ENCODE peak calls at places on chromosomes 3 and 15, in six cellular contexts. N, F, O, C, P and J are unnamed samples.
A peak's percentile ranks its signal among the peaks of the same experiment; 100 is the strongest.

GRCh38 chr3:177286034-177286433 is 88.8 kb upstream of the TBL1XR1 start:
- ATAC-seq in N (peak; percentile 85), F (no peak), O (no peak), C (no peak), P (peak; percentile 34), J (peak; percentile 75)

GRCh38 chr3:108387065-108387464 is 90.7 kb downstream of the HHLA2 start:
- ATAC-seq in N (no peak), F (no peak), O (no peak), C (no peak), P (no peak), J (no peak)

GRCh38 chr3:127483902-127484591 is 106.5 kb downstream of the TPRA1 start:
- ATAC-seq in N (no peak), F (no peak), O (peak; percentile 86), C (no peak), P (no peak), J (no peak)

GRCh38 chr15:90360746-90361145 is 8.7 kb downstream of the ZNF774 start:
- ATAC-seq in N (no peak), F (no peak), O (no peak), C (no peak), P (no peak), J (no peak)

GRCh38 chr15:57363661-57364060 is 12.6 kb upstream of the CGNL1 start:
- ATAC-seq in N (no peak), F (no peak), O (no peak), C (no peak), P (no peak), J (no peak)

GRCh38 chr3:197552198-197552597 is 3.6 kb downstream of the BDH1 start:
- ATAC-seq in N (no peak), F (no peak), O (no peak), C (no peak), P (no peak), J (no peak)

GRCh38 chr3:149224736-149225594 is 3.3 kb upstream of the CP start:
- ATAC-seq in N (peak; percentile 89), F (peak; percentile 60), O (peak; percentile 98), C (peak; percentile 90), P (peak; percentile 93), J (peak; percentile 78)

GRCh38 chr3:9747267-9747666 is 2.5 kb upstream of the OGG1 start:
- ATAC-seq in N (no peak), F (no peak), O (no peak), C (no peak), P (no peak), J (no peak)

GRCh38 chr3:150582620-150583019 is 20.5 kb upstream of the SELENOT start:
- ATAC-seq in N (no peak), F (no peak), O (peak; percentile 23), C (no peak), P (no peak), J (no peak)

GRCh38 chr3:4406746-4407568 is 60.1 kb downstream of the SUMF1 start:
- ATAC-seq in N (no peak), F (peak; percentile 34), O (peak; percentile 21), C (no peak), P (peak; percentile 85), J (no peak)

GRCh38 chr3:126133606-126134005 is 46.8 kb downstream of the ALDH1L1 start:
- ATAC-seq in N (no peak), F (no peak), O (no peak), C (no peak), P (no peak), J (no peak)

GRCh38 chr15:88257311-88257901 is 867 bp upstream of the NTRK3 start:
- ATAC-seq in N (peak; percentile 15), F (no peak), O (peak; percentile 61), C (no peak), P (no peak), J (no peak)

GRCh38 chr3:43075904-43076661 is 29.8 kb downstream of the POMGNT2 start:
- ATAC-seq in N (peak; percentile 39), F (no peak), O (no peak), C (peak; percentile 19), P (no peak), J (no peak)

GRCh38 chr3:52095990-52096775 is 39.8 kb upstream of the DUSP7 start:
- ATAC-seq in N (no peak), F (no peak), O (peak; percentile 53), C (no peak), P (no peak), J (peak; percentile 43)